ENCODE peak calls at places on chromosomes 12 and 14, in six cellular contexts. One of them, this sample, is unnamed.

GRCh38 chr14:105484069-105484996 is 2.4 kb upstream of the CRIP1 start:
- DNase-seq in RPMI7951: peak
- DNase-seq in stimulated activated CD4-positive, alpha-beta T cell treated with anti-CD3 and anti-CD28 coated beads, TNF-alpha, amount 100 ng/mL, for 4 hours: peak
- DNase-seq in adipocyte: peak
- DNase-seq in activated T-cell treated with anti-CD3 and anti-CD28 coated beads, Interleukin-2, amount 50 U/mL, for 4 hours: peak
- DNase-seq in activated CD4-positive, alpha-beta T cell treated with anti-CD3 and anti-CD28 coated beads, Interleukin-2, amount 50 U/mL, for 1 hour: peak
- DNase-seq in this sample: peak

GRCh38 chr12:66036317-66036716 is 94.2 kb downstream of the LLPH start:
- DNase-seq in RPMI7951: peak
- DNase-seq in stimulated activated CD4-positive, alpha-beta T cell treated with anti-CD3 and anti-CD28 coated beads, TNF-alpha, amount 100 ng/mL, for 4 hours: no peak
- DNase-seq in adipocyte: peak
- DNase-seq in activated T-cell treated with anti-CD3 and anti-CD28 coated beads, Interleukin-2, amount 50 U/mL, for 4 hours: no peak
- DNase-seq in activated CD4-positive, alpha-beta T cell treated with anti-CD3 and anti-CD28 coated beads, Interleukin-2, amount 50 U/mL, for 1 hour: no peak
- DNase-seq in this sample: peak

GRCh38 chr14:98931911-98932310 is 340.1 kb downstream of the BCL11B start:
- DNase-seq in RPMI7951: no peak
- DNase-seq in stimulated activated CD4-positive, alpha-beta T cell treated with anti-CD3 and anti-CD28 coated beads, TNF-alpha, amount 100 ng/mL, for 4 hours: peak
- DNase-seq in adipocyte: no peak
- DNase-seq in activated T-cell treated with anti-CD3 and anti-CD28 coated beads, Interleukin-2, amount 50 U/mL, for 4 hours: peak
- DNase-seq in activated CD4-positive, alpha-beta T cell treated with anti-CD3 and anti-CD28 coated beads, Interleukin-2, amount 50 U/mL, for 1 hour: peak
- DNase-seq in this sample: no peak

GRCh38 chr14:63940387-63940786 is 87.6 kb downstream of the SYNE2 start:
- DNase-seq in RPMI7951: no peak
- DNase-seq in stimulated activated CD4-positive, alpha-beta T cell treated with anti-CD3 and anti-CD28 coated beads, TNF-alpha, amount 100 ng/mL, for 4 hours: no peak
- DNase-seq in adipocyte: no peak
- DNase-seq in activated T-cell treated with anti-CD3 and anti-CD28 coated beads, Interleukin-2, amount 50 U/mL, for 4 hours: no peak
- DNase-seq in activated CD4-positive, alpha-beta T cell treated with anti-CD3 and anti-CD28 coated beads, Interleukin-2, amount 50 U/mL, for 1 hour: no peak
- DNase-seq in this sample: no peak

GRCh38 chr14:55240526-55241178 is 30.6 kb upstream of the FBXO34 start:
- DNase-seq in RPMI7951: no peak
- DNase-seq in stimulated activated CD4-positive, alpha-beta T cell treated with anti-CD3 and anti-CD28 coated beads, TNF-alpha, amount 100 ng/mL, for 4 hours: no peak
- DNase-seq in adipocyte: peak
- DNase-seq in activated T-cell treated with anti-CD3 and anti-CD28 coated beads, Interleukin-2, amount 50 U/mL, for 4 hours: no peak
- DNase-seq in activated CD4-positive, alpha-beta T cell treated with anti-CD3 and anti-CD28 coated beads, Interleukin-2, amount 50 U/mL, for 1 hour: no peak
- DNase-seq in this sample: peak

GRCh38 chr12:100208834-100209233 is 8.2 kb downstream of the ACTR6 start:
- DNase-seq in RPMI7951: no peak
- DNase-seq in stimulated activated CD4-positive, alpha-beta T cell treated with anti-CD3 and anti-CD28 coated beads, TNF-alpha, amount 100 ng/mL, for 4 hours: no peak
- DNase-seq in adipocyte: no peak
- DNase-seq in activated T-cell treated with anti-CD3 and anti-CD28 coated beads, Interleukin-2, amount 50 U/mL, for 4 hours: no peak
- DNase-seq in activated CD4-positive, alpha-beta T cell treated with anti-CD3 and anti-CD28 coated beads, Interleukin-2, amount 50 U/mL, for 1 hour: no peak
- DNase-seq in this sample: no peak

GRCh38 chr12:4736048-4736447 is 15.8 kb downstream of the GALNT8 start:
- DNase-seq in RPMI7951: no peak
- DNase-seq in stimulated activated CD4-positive, alpha-beta T cell treated with anti-CD3 and anti-CD28 coated beads, TNF-alpha, amount 100 ng/mL, for 4 hours: no peak
- DNase-seq in adipocyte: no peak
- DNase-seq in activated T-cell treated with anti-CD3 and anti-CD28 coated beads, Interleukin-2, amount 50 U/mL, for 4 hours: no peak
- DNase-seq in activated CD4-positive, alpha-beta T cell treated with anti-CD3 and anti-CD28 coated beads, Interleukin-2, amount 50 U/mL, for 1 hour: no peak
- DNase-seq in this sample: no peak

GRCh38 chr12:127024791-127025190 is 1242.2 kb upstream of the TMEM132C start:
- DNase-seq in RPMI7951: no peak
- DNase-seq in stimulated activated CD4-positive, alpha-beta T cell treated with anti-CD3 and anti-CD28 coated beads, TNF-alpha, amount 100 ng/mL, for 4 hours: no peak
- DNase-seq in adipocyte: no peak
- DNase-seq in activated T-cell treated with anti-CD3 and anti-CD28 coated beads, Interleukin-2, amount 50 U/mL, for 4 hours: no peak
- DNase-seq in activated CD4-positive, alpha-beta T cell treated with anti-CD3 and anti-CD28 coated beads, Interleukin-2, amount 50 U/mL, for 1 hour: no peak
- DNase-seq in this sample: no peak

GRCh38 chr12:65720739-65721138 is 103.5 kb upstream of the HMGA2 start:
- DNase-seq in RPMI7951: peak
- DNase-seq in stimulated activated CD4-positive, alpha-beta T cell treated with anti-CD3 and anti-CD28 coated beads, TNF-alpha, amount 100 ng/mL, for 4 hours: no peak
- DNase-seq in adipocyte: peak
- DNase-seq in activated T-cell treated with anti-CD3 and anti-CD28 coated beads, Interleukin-2, amount 50 U/mL, for 4 hours: no peak
- DNase-seq in activated CD4-positive, alpha-beta T cell treated with anti-CD3 and anti-CD28 coated beads, Interleukin-2, amount 50 U/mL, for 1 hour: no peak
- DNase-seq in this sample: peak

GRCh38 chr14:69863083-69863482 is 16.1 kb upstream of the SMOC1 start:
- DNase-seq in RPMI7951: no peak
- DNase-seq in stimulated activated CD4-positive, alpha-beta T cell treated with anti-CD3 and anti-CD28 coated beads, TNF-alpha, amount 100 ng/mL, for 4 hours: no peak
- DNase-seq in adipocyte: no peak
- DNase-seq in activated T-cell treated with anti-CD3 and anti-CD28 coated beads, Interleukin-2, amount 50 U/mL, for 4 hours: no peak
- DNase-seq in activated CD4-positive, alpha-beta T cell treated with anti-CD3 and anti-CD28 coated beads, Interleukin-2, amount 50 U/mL, for 1 hour: no peak
- DNase-seq in this sample: no peak

GRCh38 chr14:21300892-21301291 is 21.0 kb downstream of the RPGRIP1 start:
- DNase-seq in RPMI7951: no peak
- DNase-seq in stimulated activated CD4-positive, alpha-beta T cell treated with anti-CD3 and anti-CD28 coated beads, TNF-alpha, amount 100 ng/mL, for 4 hours: no peak
- DNase-seq in adipocyte: peak
- DNase-seq in activated T-cell treated with anti-CD3 and anti-CD28 coated beads, Interleukin-2, amount 50 U/mL, for 4 hours: peak
- DNase-seq in activated CD4-positive, alpha-beta T cell treated with anti-CD3 and anti-CD28 coated beads, Interleukin-2, amount 50 U/mL, for 1 hour: peak
- DNase-seq in this sample: no peak

This sample was measured in AG10803.